ENCODE peak calls at places on chromosomes 5 and 9, in seven cellular contexts. One of them, this sample, is unnamed.

GRCh38 chr5:122607818-122608217 is 167.1 kb upstream of the SNX2 start:
- DNase-seq in A549: no peak
- DNase-seq in 8988T: no peak
- DNase-seq in activated T-cell treated with anti-CD3 and anti-CD28 coated beads, Interleukin-2, amount 50 U/mL, for 1 hour: no peak
- DNase-seq in aorta: no peak
- DNase-seq in NCI-H510A treated with DMSO at 0.1 percent for 48 hours: no peak
- DNase-seq in EH: no peak
- DNase-seq in this sample: no peak

GRCh38 chr5:37208883-37209808 is 40.0 kb downstream of the CPLANE1 start:
- DNase-seq in NCI-H510A treated with DMSO at 0.1 percent for 48 hours: no peak
- DNase-seq in activated T-cell treated with anti-CD3 and anti-CD28 coated beads, Interleukin-2, amount 50 U/mL, for 1 hour: peak; percentile 36
- DNase-seq in EH: peak; percentile 79
- DNase-seq in aorta: peak; percentile 55
- DNase-seq in A549: no peak
- DNase-seq in 8988T: no peak
- DNase-seq in this sample: no peak

GRCh38 chr9:3880851-3881250 is 355.1 kb upstream of the RFX3 start:
- DNase-seq in 8988T: no peak
- DNase-seq in EH: peak; percentile 89
- DNase-seq in activated T-cell treated with anti-CD3 and anti-CD28 coated beads, Interleukin-2, amount 50 U/mL, for 1 hour: no peak
- DNase-seq in A549: peak; percentile 17
- DNase-seq in NCI-H510A treated with DMSO at 0.1 percent for 48 hours: no peak
- DNase-seq in aorta: no peak
- DNase-seq in this sample: peak; percentile 43

GRCh38 chr5:77210091-77211012 is at the start of gene PDE8B:
- DNase-seq in EH: no peak
- DNase-seq in aorta: no peak
- DNase-seq in activated T-cell treated with anti-CD3 and anti-CD28 coated beads, Interleukin-2, amount 50 U/mL, for 1 hour: peak; percentile 43
- DNase-seq in A549: no peak
- DNase-seq in 8988T: peak; percentile 34
- DNase-seq in NCI-H510A treated with DMSO at 0.1 percent for 48 hours: no peak
- DNase-seq in this sample: no peak

GRCh38 chr5:175319199-175319598 is 124.8 kb downstream of the DRD1 start:
- DNase-seq in aorta: no peak
- DNase-seq in NCI-H510A treated with DMSO at 0.1 percent for 48 hours: no peak
- DNase-seq in 8988T: no peak
- DNase-seq in activated T-cell treated with anti-CD3 and anti-CD28 coated beads, Interleukin-2, amount 50 U/mL, for 1 hour: no peak
- DNase-seq in A549: no peak
- DNase-seq in EH: no peak
- DNase-seq in this sample: no peak

GRCh38 chr5:16889972-16890519 is 46.0 kb downstream of the MYO10 start:
- DNase-seq in A549: peak; percentile 44
- DNase-seq in NCI-H510A treated with DMSO at 0.1 percent for 48 hours: no peak
- DNase-seq in 8988T: no peak
- DNase-seq in activated T-cell treated with anti-CD3 and anti-CD28 coated beads, Interleukin-2, amount 50 U/mL, for 1 hour: no peak
- DNase-seq in aorta: no peak
- DNase-seq in EH: peak; percentile 55
- DNase-seq in this sample: no peak

GRCh38 chr9:70525553-70525952 is 111.1 kb upstream of the KLF9 start:
- DNase-seq in NCI-H510A treated with DMSO at 0.1 percent for 48 hours: no peak
- DNase-seq in A549: no peak
- DNase-seq in activated T-cell treated with anti-CD3 and anti-CD28 coated beads, Interleukin-2, amount 50 U/mL, for 1 hour: no peak
- DNase-seq in 8988T: no peak
- DNase-seq in aorta: no peak
- DNase-seq in EH: peak; percentile 65
- DNase-seq in this sample: no peak

GRCh38 chr5:109003928-109004327 is 256.2 kb downstream of the FER start:
- DNase-seq in A549: no peak
- DNase-seq in NCI-H510A treated with DMSO at 0.1 percent for 48 hours: no peak
- DNase-seq in aorta: no peak
- DNase-seq in activated T-cell treated with anti-CD3 and anti-CD28 coated beads, Interleukin-2, amount 50 U/mL, for 1 hour: no peak
- DNase-seq in EH: no peak
- DNase-seq in 8988T: no peak
- DNase-seq in this sample: no peak

GRCh38 chr9:18906656-18907395 is 126.2 kb downstream of the SAXO1 start:
- DNase-seq in 8988T: peak; percentile 41
- DNase-seq in EH: peak; percentile 72
- DNase-seq in aorta: peak; percentile 60
- DNase-seq in A549: no peak
- DNase-seq in activated T-cell treated with anti-CD3 and anti-CD28 coated beads, Interleukin-2, amount 50 U/mL, for 1 hour: no peak
- DNase-seq in NCI-H510A treated with DMSO at 0.1 percent for 48 hours: no peak
- DNase-seq in this sample: peak; percentile 56

GRCh38 chr5:115417076-115417475 is 120.6 kb upstream of the CCDC112 start:
- DNase-seq in EH: no peak
- DNase-seq in 8988T: no peak
- DNase-seq in A549: no peak
- DNase-seq in aorta: no peak
- DNase-seq in NCI-H510A treated with DMSO at 0.1 percent for 48 hours: no peak
- DNase-seq in activated T-cell treated with anti-CD3 and anti-CD28 coated beads, Interleukin-2, amount 50 U/mL, for 1 hour: no peak
- DNase-seq in this sample: no peak

This sample was measured in ACHN.